ENCODE peak calls at places on chromosomes 6 and 20, in eight cellular contexts. N, M, G, W, L, A, D and S are unnamed samples.

GRCh38 chr6:37622639-37623038 is 75.0 kb downstream of the MDGA1 start:
- DNase-seq in D (no peak), G (no peak), W (no peak), A (peak; percentile 13), L (no peak), N (peak; percentile 26), M (peak; percentile 54), S (no peak)

GRCh38 chr6:44056392-44057237 is 70.6 kb downstream of the MRPL14 start:
- DNase-seq in W (no peak), N (no peak), D (no peak), L (peak; percentile 55), M (no peak), G (peak; percentile 48), A (no peak), S (peak; percentile 35)

GRCh38 chr6:31204751-31205145 is 34.3 kb upstream of the POU5F1 start:
- DNase-seq in D (no peak), W (no peak), A (no peak), M (no peak), L (no peak), G (no peak), N (no peak), S (no peak)

GRCh38 chr6:21235162-21235561 is 358.4 kb upstream of the SOX4 start:
- DNase-seq in L (no peak), M (no peak), W (no peak), D (no peak), G (no peak), N (no peak), A (no peak), S (no peak)

GRCh38 chr6:35168461-35168861 is 27.3 kb upstream of the TCP11 start:
- DNase-seq in L (no peak), G (no peak), D (no peak), W (no peak), N (no peak), A (no peak), M (peak; percentile 23), S (no peak)

GRCh38 chr6:26491604-26492003 is 8.5 kb upstream of the BTN1A1 start:
- DNase-seq in D (no peak), L (no peak), W (no peak), M (no peak), G (no peak), A (no peak), N (no peak), S (no peak)

GRCh38 chr20:24720957-24721356 is 228.1 kb upstream of the CST7 start:
- DNase-seq in N (no peak), W (no peak), G (no peak), L (no peak), M (peak; percentile 26), D (no peak), A (no peak), S (no peak)

GRCh38 chr6:3139090-3139903 is 18.0 kb downstream of the TUBB2A start:
- DNase-seq in A (peak; percentile 69), M (no peak), W (no peak), L (peak; percentile 60), N (peak; percentile 70), D (no peak), G (peak; percentile 77), S (peak; percentile 79)

GRCh38 chr20:22582386-22582959 is 1.9 kb downstream of the FOXA2 start:
- DNase-seq in A (no peak), L (no peak), W (no peak), M (peak; percentile 74), D (no peak), G (peak; percentile 67), N (no peak), S (no peak)

GRCh38 chr6:130694617-130695016 is 132.6 kb upstream of the SMLR1 start:
- DNase-seq in D (no peak), N (no peak), A (no peak), W (peak; percentile 34), M (no peak), L (no peak), G (no peak), S (no peak)

GRCh38 chr20:25064561-25064960 is 6.6 kb upstream of the ACSS1 start:
- DNase-seq in G (no peak), M (no peak), N (no peak), W (no peak), A (no peak), D (no peak), L (no peak), S (peak; percentile 5)

GRCh38 chr6:56292505-56293181 is 45.3 kb upstream of the COL21A1 start:
- DNase-seq in D (no peak), N (peak; percentile 69), G (no peak), M (peak; percentile 76), A (peak; percentile 7), W (peak; percentile 47), L (no peak), S (peak; percentile 9)

DNA sequence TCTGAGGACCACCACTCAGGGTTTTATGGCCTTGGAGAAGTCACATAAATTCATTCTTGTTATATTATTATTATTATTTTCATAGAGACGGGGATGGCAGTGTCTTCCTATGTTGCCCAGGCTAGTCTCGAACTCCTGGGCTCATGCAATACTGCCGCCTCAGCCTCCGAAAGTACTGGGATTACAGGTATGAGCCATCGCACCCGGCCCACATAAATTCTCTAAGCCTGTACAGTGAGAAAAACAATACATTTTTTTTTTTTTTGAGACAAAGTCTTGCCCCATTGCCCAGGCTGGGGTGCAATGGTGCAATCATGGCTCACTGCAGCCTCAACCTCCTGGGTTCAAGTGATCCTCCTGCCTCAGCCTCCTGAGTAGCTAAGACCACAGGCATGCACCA is 753 bp upstream of the FASTKD5 start:
- DNase-seq in N (no peak), A (no peak), L (no peak), M (no peak), D (no peak), G (no peak), W (no peak), S (no peak)
- H3K4me3 ChIP-seq in N (peak overlapping the region; percentile 98), A (peak overlapping the region; percentile 95), L (no peak overlapping the region), M (no peak overlapping the region), D (peak overlapping the region; percentile 99), G (peak overlapping the region; percentile 79), W (peak overlapping the region; percentile 83), S (peak overlapping the region; percentile 96)

GRCh38 chr20:36085686-36086267 is 68.8 kb upstream of the EPB41L1 start:
- DNase-seq in A (no peak), N (peak; percentile 76), D (no peak), W (no peak), G (no peak), M (peak; percentile 80), L (peak; percentile 58), S (peak; percentile 70)

GRCh38 chr20:36084897-36085617 is 69.5 kb upstream of the EPB41L1 start:
- DNase-seq in W (no peak), G (no peak), M (no peak), A (no peak), L (no peak), N (peak; percentile 59), D (no peak), S (no peak)

GRCh38 chr20:36084356-36084755 is 70.2 kb upstream of the EPB41L1 start:
- DNase-seq in W (no peak), N (no peak), M (no peak), A (no peak), D (no peak), G (no peak), L (no peak), S (no peak)

GRCh38 chr20:36090223-36090622 is 64.3 kb upstream of the EPB41L1 start:
- DNase-seq in N (no peak), L (no peak), G (no peak), D (no peak), W (no peak), A (no peak), M (no peak), S (no peak)

GRCh38 chr20:36086767-36087166 is 67.8 kb upstream of the EPB41L1 start:
- DNase-seq in N (peak; percentile 32), L (no peak), W (no peak), D (no peak), M (no peak), A (no peak), G (no peak), S (no peak)
- H3K4me3 ChIP-seq in N (no peak overlapping the region), L (no peak overlapping the region), W (no peak overlapping the region), D (no peak overlapping the region), M (no peak overlapping the region), A (no peak overlapping the region), G (no peak overlapping the region), S (no peak overlapping the region)

DNA sequence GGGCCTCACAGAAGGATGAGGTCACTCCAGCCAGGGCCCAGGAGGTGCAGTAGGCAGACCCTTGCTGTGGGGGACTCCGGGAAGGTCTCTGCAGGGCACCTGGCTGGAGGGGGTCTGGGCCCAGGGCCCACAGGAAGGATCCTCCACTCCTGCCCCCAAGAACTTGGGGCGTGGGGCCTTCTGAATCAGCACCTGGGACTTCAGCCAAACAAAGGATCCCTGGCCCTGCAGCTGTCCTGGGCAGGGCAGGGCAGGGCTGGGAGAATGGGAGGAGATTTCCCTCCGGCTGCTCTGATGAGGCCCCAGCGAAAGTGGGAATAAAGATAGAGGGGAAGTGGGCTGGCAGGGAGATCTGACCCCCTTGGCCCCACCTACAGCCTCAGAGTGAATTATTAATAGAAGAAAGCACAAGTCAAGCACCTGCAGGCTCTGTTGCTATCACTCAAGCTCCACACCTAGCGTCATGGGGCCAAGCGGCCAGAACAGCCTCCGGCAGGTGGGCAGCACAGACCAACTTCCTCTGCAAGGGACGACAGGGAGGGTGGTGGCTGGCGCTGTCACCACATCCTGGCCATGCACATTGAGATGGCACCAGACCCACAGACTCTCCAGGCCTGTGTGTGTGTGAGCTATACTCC is 61.6 kb upstream of the MRPS10 start:
- DNase-seq in G (no peak), D (no peak), L (no peak), A (peak; percentile 47), N (no peak), W (no peak), M (no peak), S (peak; percentile 70)
- H3K4me3 ChIP-seq in G (no peak overlapping the region), D (peak overlapping the region; percentile 13), L (no peak overlapping the region), A (no peak overlapping the region), N (no peak overlapping the region), W (no peak overlapping the region), M (no peak overlapping the region), S (no peak overlapping the region)

GRCh38 chr20:44211177-44212039 is 837 bp upstream of the OSER1 start:
- DNase-seq in M (no peak), A (no peak), N (peak; percentile 26), D (no peak), G (peak; percentile 55), W (no peak), L (no peak), S (peak; percentile 23)

GRCh38 chr20:44210422-44211176 is at the start of gene OSER1:
- DNase-seq in W (peak; percentile 90), M (peak; percentile 99), G (peak; percentile 97), D (peak; percentile 97), N (peak; percentile 97), L (peak; percentile 98), A (peak; percentile 97), S (peak; percentile 99)

GRCh38 chr20:44215125-44215524 is 4.6 kb upstream of the OSER1 start:
- DNase-seq in L (peak; percentile 56), A (peak; percentile 72), W (peak; percentile 51), N (peak; percentile 77), D (peak; percentile 63), M (peak; percentile 92), G (peak; percentile 59), S (peak; percentile 78)

GRCh38 chr20:44209691-44210421 is 715 bp downstream of the OSER1 start:
- DNase-seq in N (peak; percentile 72), W (no peak), D (no peak), G (no peak), L (no peak), A (peak; percentile 34), M (peak; percentile 81), S (no peak)

DNA sequence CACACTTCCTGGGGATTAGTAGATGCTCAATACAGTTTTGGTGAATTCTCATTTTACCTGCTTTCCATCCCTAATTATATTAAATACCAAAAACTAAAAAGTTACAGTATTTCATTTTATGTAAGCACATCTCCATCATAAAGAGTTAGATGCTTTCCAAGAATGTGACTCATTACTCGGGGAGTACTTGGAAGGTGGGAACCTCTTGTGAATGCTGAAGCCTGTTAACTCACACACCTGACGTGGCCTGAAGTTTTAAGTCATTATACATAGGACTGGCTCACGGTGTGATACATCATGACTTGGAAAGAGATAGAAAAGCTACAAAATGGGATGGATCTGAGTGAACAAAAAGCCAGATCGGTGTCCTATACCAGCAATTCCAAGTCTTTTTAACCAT is 2.2 kb upstream of the OSER1 start:
- DNase-seq in W (no peak), A (no peak), G (no peak), D (no peak), N (no peak), L (no peak), M (no peak), S (no peak)
- H3K4me3 ChIP-seq in W (no peak overlapping the region), A (no peak overlapping the region), G (no peak overlapping the region), D (no peak overlapping the region), N (no peak overlapping the region), L (no peak overlapping the region), M (no peak overlapping the region), S (no peak overlapping the region)